ENCODE peak calls at places on chromosomes 11 and 22, in five cellular contexts. Q, A, Y, H and P are unnamed samples.

GRCh38 chr11:47175746-47176327 is 842 bp downstream of the ARFGAP2 start:
- DNase-seq in Q (no peak), A (no peak), Y (no peak), H (no peak), P (no peak)

GRCh38 chr11:112062923-112063322 is 10.9 kb downstream of the PIH1D2 start:
- DNase-seq in Q (no peak), A (no peak), Y (no peak), H (no peak), P (no peak)

GRCh38 chr22:31286360-31287255 is 5.7 kb downstream of the PIK3IP1 start:
- DNase-seq in Q (no peak), A (no peak), Y (no peak), H (no peak), P (no peak)

GRCh38 chr11:90847268-90847886 is 624.5 kb upstream of the CHORDC1 start:
- DNase-seq in Q (no peak), A (no peak), Y (no peak), H (no peak), P (no peak)

GRCh38 chr11:353315-353857 is 15.9 kb upstream of the B4GALNT4 start:
- DNase-seq in Q (peak), A (peak), Y (peak), H (no peak), P (peak)

GRCh38 chr11:2301631-2302272 is at the start of the genes C11orf21 and TSPAN32:
- DNase-seq in Q (no peak), A (peak), Y (peak), H (no peak), P (no peak)

GRCh38 chr22:47032956-47033647 is 270.7 kb downstream of the TBC1D22A start:
- DNase-seq in Q (no peak), A (no peak), Y (no peak), H (no peak), P (no peak)

GRCh38 chr22:33014621-33015020 is 43.6 kb downstream of the SYN3 start:
- DNase-seq in Q (no peak), A (no peak), Y (no peak), H (no peak), P (no peak)

GRCh38 chr22:28174509-28174908 is 255.5 kb upstream of the PITPNB start:
- DNase-seq in Q (no peak), A (no peak), Y (no peak), H (no peak), P (no peak)

GRCh38 chr11:13277719-13278619 is at the start of gene BMAL1:
- DNase-seq in Q (no peak), A (peak), Y (peak), H (peak), P (no peak)

GRCh38 chr11:93528252-93528651 is 14.9 kb downstream of the SMCO4 start:
- DNase-seq in Q (no peak), A (no peak), Y (no peak), H (no peak), P (no peak)

GRCh38 chr11:134466035-134466908 is 54.2 kb upstream of the B3GAT1 start:
- DNase-seq in Q (no peak), A (no peak), Y (no peak), H (peak), P (no peak)

GRCh38 chr11:35235944-35236666 is 97.1 kb downstream of the CD44 start:
- DNase-seq in Q (peak), A (no peak), Y (peak), H (no peak), P (no peak)

GRCh38 chr11:118462178-118462577 is 25.9 kb downstream of the KMT2A start:
- DNase-seq in Q (no peak), A (no peak), Y (no peak), H (peak), P (no peak)

GRCh38 chr11:33375688-33376311 is 118.6 kb downstream of the HIPK3 start:
- DNase-seq in Q (peak), A (no peak), Y (peak), H (peak), P (peak)

GRCh38 chr11:131422491-131422890 is 52.1 kb downstream of the NTM start:
- DNase-seq in Q (no peak), A (no peak), Y (no peak), H (no peak), P (no peak)

GRCh38 chr11:14643697-14644395 is at the start of gene PDE3B:
- DNase-seq in Q (peak), A (peak), Y (peak), H (peak), P (peak)

GRCh38 chr11:39810358-39810757 is 1649.1 kb downstream of the LRRC4C start:
- DNase-seq in Q (no peak), A (no peak), Y (no peak), H (peak), P (no peak)

GRCh38 chr22:46010951-46011626 is 34.1 kb upstream of the WNT7B start:
- DNase-seq in Q (no peak), A (peak), Y (peak), H (no peak), P (no peak)

GRCh38 chr22:44129614-44129976 is 51.1 kb upstream of the PARVG start:
- DNase-seq in Q (peak), A (no peak), Y (peak), H (no peak), P (peak)